ENCODE peak calls at places on chromosomes 11 and 22, in ten cellular contexts. F, V, L, D, O, T, M, E, J and H are unnamed samples.

GRCh38 chr11:124799384-124800225 is 601 bp downstream of the MSANTD2 start:
- DNase-seq in V (peak), J (no peak), O (peak), T (no peak), F (peak), E (peak), L (peak), M (peak), D (peak), H (peak)

GRCh38 chr11:43269229-43269928 is 42.4 kb upstream of the API5 start:
- DNase-seq in V (no peak), J (no peak), M (no peak), O (no peak), D (no peak), F (no peak), T (no peak), E (no peak), L (no peak), H (no peak)

GRCh38 chr11:96180341-96180740 is 162.7 kb downstream of the MAML2 start:
- DNase-seq in E (no peak), T (no peak), F (no peak), D (no peak), J (no peak), V (no peak), O (no peak), L (no peak), M (no peak), H (no peak)

GRCh38 chr11:2769409-2769778 is 69.6 kb upstream of the KCNQ1OT1 start:
- DNase-seq in V (no peak), D (no peak), F (no peak), M (no peak), T (no peak), O (no peak), L (no peak), J (no peak), E (no peak), H (no peak)

GRCh38 chr22:19886605-19887250 is 32.1 kb upstream of the GNB1L start:
- DNase-seq in J (peak), V (peak), T (no peak), O (no peak), L (peak), D (no peak), M (peak), F (no peak), E (peak), H (peak)

GRCh38 chr22:39130892-39131855 is 21.3 kb downstream of the CBX7 start:
- DNase-seq in T (no peak), L (no peak), D (no peak), E (no peak), M (no peak), J (no peak), O (no peak), F (no peak), V (no peak), H (peak)

GRCh38 chr11:100512475-100512874 is 174.6 kb upstream of the ARHGAP42 start:
- DNase-seq in F (no peak), O (no peak), D (peak), L (no peak), J (no peak), M (no peak), V (no peak), T (no peak), E (no peak), H (no peak)

GRCh38 chr11:41665633-41666032 is 206.2 kb upstream of the LRRC4C start:
- DNase-seq in J (no peak), L (no peak), M (no peak), F (no peak), T (no peak), E (no peak), V (no peak), D (no peak), O (no peak), H (no peak)

GRCh38 chr11:24386551-24387404 is 110.1 kb upstream of the LUZP2 start:
- DNase-seq in T (no peak), O (no peak), J (no peak), F (no peak), M (no peak), E (no peak), L (peak), D (peak), V (no peak), H (no peak)

GRCh38 chr11:100152751-100153150 is 534.3 kb upstream of the ARHGAP42 start:
- DNase-seq in L (peak), D (peak), J (no peak), M (no peak), E (no peak), O (no peak), V (no peak), T (no peak), F (no peak), H (no peak)

GRCh38 chr11:134068829-134069425 is at the start of gene JAM3:
- DNase-seq in F (peak), L (peak), D (peak), J (peak), E (peak), V (peak), M (peak), O (peak), T (peak), H (peak)

GRCh38 chr22:46815132-46815531 is 52.7 kb downstream of the TBC1D22A start:
- DNase-seq in J (no peak), O (no peak), T (no peak), L (no peak), E (no peak), M (no peak), F (no peak), V (no peak), D (no peak), H (no peak)

GRCh38 chr11:66317322-66317765 is 500 bp upstream of the CD248 start:
- DNase-seq in T (no peak), O (no peak), L (no peak), F (no peak), M (no peak), D (no peak), J (no peak), V (peak), E (no peak), H (no peak)

GRCh38 chr22:39536711-39537110 is 4.2 kb upstream of the RPS19BP1 start:
- DNase-seq in V (no peak), F (no peak), E (no peak), O (no peak), D (no peak), M (no peak), T (no peak), J (no peak), L (no peak), H (no peak)

GRCh38 chr11:22677153-22677890 is 10.9 kb downstream of the GAS2 start:
- DNase-seq in T (no peak), M (no peak), E (no peak), F (no peak), J (no peak), L (no peak), O (no peak), D (no peak), V (no peak), H (no peak)

GRCh38 chr11:35064114-35064800 is 74.7 kb upstream of the CD44 start:
- DNase-seq in V (no peak), E (no peak), M (no peak), O (no peak), F (no peak), D (no peak), L (peak), J (peak), T (no peak), H (no peak)

GRCh38 chr11:47924184-47924671 is 56.1 kb upstream of the PTPRJ start:
- DNase-seq in M (no peak), E (no peak), J (no peak), D (no peak), F (no peak), V (no peak), L (peak), O (peak), T (no peak), H (no peak)

GRCh38 chr11:92477686-92478085 is 253.1 kb downstream of the FAT3 start:
- DNase-seq in J (no peak), O (no peak), T (no peak), E (no peak), L (no peak), V (no peak), M (no peak), D (no peak), F (no peak), H (no peak)

GRCh38 chr22:45785458-45785857 is 113.8 kb downstream of the ATXN10 start:
- DNase-seq in D (no peak), O (peak), L (no peak), J (no peak), E (no peak), T (no peak), V (no peak), F (no peak), M (no peak), H (no peak)

GRCh38 chr22:41146573-41146972 is 54.2 kb downstream of the EP300 start:
- DNase-seq in F (no peak), D (no peak), J (no peak), L (no peak), T (no peak), E (no peak), M (no peak), O (no peak), V (no peak), H (no peak)

GRCh38 chr22:46502346-46502745 is 35.1 kb downstream of the CELSR1 start:
- DNase-seq in V (no peak), O (no peak), D (no peak), F (no peak), J (no peak), L (no peak), E (no peak), M (no peak), T (no peak), H (no peak)